ENCODE peak calls at places on chromosome 22, in ten cellular contexts. I is Caki2; M is HCT116; S is adrenal gland; R is frontal cortex; J is mesenchymal stem cell; T is tibial nerve; L is RWPE1; O is activated CD4-positive, alpha-beta T cell treated with anti-CD3 and anti-CD28 coated beads, Interleukin-2, amount 50 U/mL, for 48 hours; Z is activated naive CD4-positive, alpha-beta T cell. Q is an unnamed sample.

GRCh38 chr22:26848244-26848920 is 191.0 kb downstream of the MIAT start:
- DNase-seq in I (peak), M (no peak), S (no peak), R (no peak), J (peak), T (no peak), L (no peak), O (no peak), Z (no peak), Q (peak)

GRCh38 chr22:45963821-45964220 is 13.1 kb downstream of the WNT7B start:
- DNase-seq in I (no peak), M (no peak), S (no peak), R (no peak), J (no peak), T (no peak), L (no peak), O (no peak), Z (no peak), Q (no peak)

GRCh38 chr22:49046546-49047305 is 780.9 kb downstream of the BRD1 start:
- DNase-seq in I (peak), M (peak), S (peak), R (peak), J (no peak), T (no peak), L (no peak), O (peak), Z (no peak), Q (no peak)

GRCh38 chr22:19855504-19856409 is 1.1 kb upstream of the GNB1L start:
- DNase-seq in I (peak), M (peak), S (peak), R (no peak), J (peak), T (no peak), L (peak), O (peak), Z (no peak), Q (peak)

GRCh38 chr22:46242023-46242422 is 8.1 kb downstream of the CDPF1 start:
- DNase-seq in I (no peak), M (no peak), S (no peak), R (no peak), J (no peak), T (no peak), L (no peak), O (no peak), Z (no peak), Q (no peak)

GRCh38 chr22:33832558-33833151 is 87.6 kb downstream of the LARGE1 start:
- DNase-seq in I (no peak), M (no peak), S (peak), R (no peak), J (no peak), T (no peak), L (no peak), O (no peak), Z (no peak), Q (no peak)

GRCh38 chr22:19805821-19806212 is 45.2 kb downstream of the TBX1 start:
- DNase-seq in I (peak), M (no peak), S (no peak), R (no peak), J (no peak), T (no peak), L (peak), O (no peak), Z (no peak), Q (no peak)

GRCh38 chr22:30197389-30197788 is 49.2 kb downstream of the LIF start:
- DNase-seq in I (no peak), M (no peak), S (no peak), R (no peak), J (no peak), T (no peak), L (no peak), O (no peak), Z (no peak), Q (no peak)

GRCh38 chr22:36330655-36331305 is 57.0 kb downstream of the MYH9 start:
- DNase-seq in I (no peak), M (no peak), S (peak), R (no peak), J (peak), T (no peak), L (no peak), O (no peak), Z (no peak), Q (no peak)

GRCh38 chr22:21594865-21595452 is 27.4 kb downstream of the UBE2L3 start:
- DNase-seq in I (no peak), M (no peak), S (no peak), R (no peak), J (no peak), T (no peak), L (no peak), O (no peak), Z (no peak), Q (no peak)